ENCODE peak calls at places on chromosomes 12 and 14, in seven cellular contexts. U is GM12878, O is K562, H is HepG2, B is HCT116, J is SK-N-SH, N is H1. F is an unnamed sample.

GRCh38 chr14:93870377-93870776 is 56.8 kb upstream of the FAM181A start:
- DNase-seq in H (no peak), U (no peak), B (no peak), N (no peak), O (no peak), J (no peak), F (no peak)

GRCh38 chr14:105865904-105866840 is 339.8 kb downstream of the TMEM121 start:
- DNase-seq in J (peak), B (no peak), N (no peak), O (no peak), H (no peak), U (no peak), F (no peak)

GRCh38 chr14:104429291-104429861 is 150.2 kb upstream of the C14orf180 start:
- DNase-seq in B (no peak), U (no peak), J (peak), H (no peak), O (no peak), N (no peak), F (no peak)

GRCh38 chr12:6104027-6104426 is 20.4 kb downstream of the VWF start:
- DNase-seq in U (no peak), N (no peak), B (no peak), O (no peak), J (no peak), H (no peak), F (no peak)

GRCh38 chr14:97874394-97874793 is 1077.2 kb downstream of the VRK1 start:
- DNase-seq in H (no peak), B (no peak), J (no peak), O (no peak), N (no peak), U (no peak), F (no peak)

GRCh38 chr14:69692542-69693053 is 74.3 kb upstream of the SRSF5 start:
- DNase-seq in B (no peak), N (no peak), J (no peak), U (no peak), H (no peak), O (no peak), F (no peak)

GRCh38 chr12:131038159-131038558 is 84.5 kb downstream of the ADGRD1 start:
- DNase-seq in J (no peak), U (no peak), H (no peak), O (no peak), B (no peak), N (no peak), F (no peak)

GRCh38 chr14:78399316-78399889 is 229.2 kb downstream of the NRXN3 start:
- DNase-seq in U (no peak), B (no peak), J (no peak), O (peak), H (no peak), N (peak), F (peak)

GRCh38 chr14:53316504-53316903 is 163.4 kb upstream of the DDHD1 start:
- DNase-seq in J (no peak), N (no peak), O (no peak), U (no peak), B (no peak), H (no peak), F (peak)

GRCh38 chr14:51430600-51430999 is 190.6 kb downstream of the TMX1 start:
- DNase-seq in O (no peak), N (no peak), B (no peak), J (no peak), U (no peak), H (peak), F (no peak)

GRCh38 chr14:77043984-77044485 is 15.5 kb upstream of the IRF2BPL start:
- DNase-seq in B (no peak), N (no peak), O (no peak), U (no peak), H (no peak), J (no peak), F (no peak)

GRCh38 chr14:52553671-52554575 is 1.3 kb downstream of the GPR137C start:
- DNase-seq in O (peak), J (peak), N (peak), U (peak), H (peak), B (peak), F (peak)

GRCh38 chr12:3977621-3978020 is 104.4 kb upstream of the PARP11 start:
- DNase-seq in O (no peak), B (no peak), U (no peak), N (no peak), H (no peak), J (no peak), F (no peak)

GRCh38 chr14:75441731-75442130 is 13.9 kb downstream of the JDP2 start:
- DNase-seq in B (no peak), N (no peak), U (no peak), H (no peak), O (no peak), J (no peak), F (no peak)

GRCh38 chr14:92426237-92426636 is 87.3 kb upstream of the RIN3 start:
- DNase-seq in J (no peak), B (no peak), U (no peak), O (no peak), H (no peak), N (no peak), F (no peak)

GRCh38 chr12:6554168-6554989 is 1.5 kb downstream of the IFFO1 start:
- DNase-seq in B (peak), U (no peak), J (peak), H (peak), N (peak), O (peak), F (peak)

GRCh38 chr12:103803847-103804246 is 37.2 kb downstream of the NT5DC3 start:
- DNase-seq in H (no peak), U (no peak), B (no peak), O (no peak), J (no peak), N (no peak), F (no peak)

GRCh38 chr12:103800252-103800771 is 40.7 kb downstream of the NT5DC3 start:
- DNase-seq in B (no peak), J (peak), O (no peak), H (peak), U (no peak), N (no peak), F (no peak)

GRCh38 chr12:103799504-103800251 is 41.4 kb downstream of the NT5DC3 start:
- DNase-seq in J (no peak), N (no peak), U (no peak), O (no peak), B (no peak), H (peak), F (peak)

GRCh38 chr12:103801709-103802585 is 39.1 kb downstream of the NT5DC3 start:
- DNase-seq in U (no peak), H (peak), J (no peak), N (no peak), B (peak), O (no peak), F (no peak)

DNA sequence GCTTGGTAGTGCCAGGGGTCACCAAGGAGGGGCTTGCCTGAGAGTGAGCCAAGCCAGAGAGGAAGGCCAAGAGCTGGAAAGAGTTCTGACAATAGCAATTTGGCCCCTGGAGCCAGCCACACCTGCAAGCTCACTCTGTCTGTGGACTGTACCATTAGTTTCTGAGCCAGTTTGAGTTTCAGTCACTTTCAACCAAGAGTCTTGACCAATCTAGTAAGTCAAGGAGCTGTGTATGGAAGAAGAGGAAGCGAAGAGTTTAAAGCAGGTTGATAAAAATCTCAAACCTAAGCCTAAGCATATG is 38.5 kb downstream of the NT5DC3 start:
- DNase-seq in B (no peak), U (no peak), J (no peak), H (no peak), O (no peak), N (no peak), F (no peak)
- TF ChIP-seq JUND in B (no peak), U (no peak), J (no peak), H (no peak), O (no peak), N (no peak), F (no peak)

GRCh38 chr14:101235042-101235871 is 326.0 kb upstream of the DIO3 start:
- DNase-seq in N (peak), B (peak), O (peak), H (peak), U (no peak), J (peak), F (peak)
- TF ChIP-seq JUND in N (no peak), B (no peak), O (no peak), H (no peak), U (no peak), J (no peak), F (no peak)

GRCh38 chr12:46442239-46442638 is 69.7 kb upstream of the SLC38A2 start:
- DNase-seq in O (no peak), U (no peak), N (no peak), H (no peak), J (no peak), B (no peak), F (no peak)

GRCh38 chr12:46437411-46437810 is 64.8 kb upstream of the SLC38A2 start:
- DNase-seq in U (no peak), J (no peak), N (no peak), H (no peak), B (no peak), O (no peak), F (no peak)

GRCh38 chr12:46438256-46438655 is 65.7 kb upstream of the SLC38A2 start:
- DNase-seq in O (no peak), N (no peak), H (no peak), J (no peak), B (no peak), U (no peak), F (no peak)

GRCh38 chr12:46438719-46439319 is 66.2 kb upstream of the SLC38A2 start:
- DNase-seq in J (no peak), U (no peak), H (no peak), B (no peak), N (no peak), O (no peak), F (no peak)

GRCh38 chr12:46439793-46440511 is 67.4 kb upstream of the SLC38A2 start:
- DNase-seq in U (no peak), H (no peak), O (no peak), B (no peak), J (no peak), N (no peak), F (no peak)
- TF ChIP-seq JUND in U (no peak), H (no peak), O (no peak), B (peak), J (no peak), N (no peak), F (no peak)

GRCh38 chr14:20530771-20531571 is 25.6 kb downstream of the RNASE10 start:
- DNase-seq in J (peak), O (peak), N (peak), B (peak), U (peak), H (peak), F (no peak)
- TF ChIP-seq JUND in J (no peak), O (no peak), N (no peak), B (no peak), U (no peak), H (no peak), F (no peak)

GRCh38 chr12:2686280-2686646 is 108.5 kb upstream of the FKBP4 start:
- DNase-seq in H (no peak), J (no peak), N (no peak), O (no peak), U (no peak), B (no peak), F (no peak)
- TF ChIP-seq JUND in H (no peak), J (no peak), N (no peak), O (no peak), U (no peak), B (no peak), F (no peak)

GRCh38 chr12:33770652-33771051 is 251.6 kb upstream of the ALG10 start:
- DNase-seq in U (no peak), O (no peak), B (no peak), H (no peak), N (no peak), J (no peak), F (no peak)

GRCh38 chr12:33771889-33772288 is 250.4 kb upstream of the ALG10 start:
- DNase-seq in H (no peak), J (no peak), O (no peak), B (no peak), N (no peak), U (no peak), F (no peak)
- TF ChIP-seq JUND in H (no peak), J (no peak), O (no peak), B (no peak), N (no peak), U (no peak), F (no peak)

DNA sequence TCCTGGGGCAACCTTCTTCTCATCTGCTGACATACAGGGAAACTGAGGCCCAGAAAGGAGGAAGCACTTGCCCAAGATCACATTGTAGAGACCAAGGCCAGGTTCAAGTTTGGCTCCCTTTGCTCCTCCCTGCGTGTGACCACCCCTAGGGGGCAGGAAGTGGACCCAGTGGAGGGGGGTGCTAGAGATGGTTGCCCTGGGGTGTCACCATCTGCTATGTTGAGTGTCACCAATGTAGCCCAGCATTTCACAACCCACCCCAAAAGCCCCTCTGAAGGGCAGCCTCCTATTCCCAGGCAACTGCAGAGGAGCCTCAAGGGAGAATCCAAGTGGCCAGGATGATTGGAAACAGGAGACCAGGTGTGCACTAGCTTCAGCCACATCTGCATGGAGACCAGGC is 12.0 kb upstream of the RBM19 start:
- DNase-seq in U (no peak), H (no peak), N (no peak), J (no peak), O (no peak), B (no peak), F (no peak)
- TF ChIP-seq JUND in U (no peak), H (no peak), N (no peak), J (no peak), O (no peak), B (no peak), F (no peak)

GRCh38 chr12:90233168-90234100 is 524.8 kb upstream of the ATP2B1 start:
- DNase-seq in U (no peak), B (no peak), N (no peak), J (no peak), O (no peak), H (no peak), F (no peak)
- TF ChIP-seq JUND in U (no peak), B (no peak), N (no peak), J (no peak), O (no peak), H (no peak), F (no peak)

GRCh38 chr12:19223018-19223417 is 93.5 kb downstream of the PLEKHA5 start:
- DNase-seq in H (no peak), O (no peak), U (no peak), J (peak), N (no peak), B (peak), F (peak)
- TF ChIP-seq JUND in H (no peak), O (no peak), U (no peak), J (no peak), N (no peak), B (no peak), F (no peak)

DNA sequence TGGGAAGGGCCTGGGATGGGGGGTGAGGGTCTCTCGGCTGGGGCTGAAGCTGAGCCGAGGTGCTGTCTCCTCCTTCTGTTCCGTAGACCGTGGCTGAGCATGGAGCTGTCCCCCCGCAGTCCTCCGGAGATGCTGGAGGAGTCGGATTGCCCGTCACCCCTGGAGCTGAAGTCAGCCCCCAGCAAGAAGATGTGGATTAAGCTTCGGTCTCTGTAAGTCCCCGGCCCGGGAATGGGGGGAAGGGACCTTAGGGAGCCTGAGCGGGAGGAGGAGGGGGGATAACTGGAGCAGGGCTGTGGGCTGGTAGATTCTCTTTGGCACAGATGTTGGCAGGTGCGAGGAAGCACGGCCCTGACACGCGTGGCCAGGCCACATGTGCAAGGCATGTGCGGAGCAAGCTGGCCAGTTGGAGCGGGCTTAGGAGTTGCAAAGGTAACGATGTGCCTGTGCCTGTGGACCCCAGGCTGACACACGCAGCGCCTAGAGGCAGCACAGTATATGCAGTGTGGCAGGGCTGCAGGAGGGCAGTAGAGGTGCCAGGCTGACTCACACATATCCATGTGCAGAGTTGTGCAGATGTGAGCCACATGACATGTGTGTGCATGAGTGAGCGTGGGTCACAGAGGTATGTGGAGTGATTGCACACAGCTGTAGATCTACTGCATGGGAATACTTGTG is 512 bp downstream of the PDE1B start:
- DNase-seq in B (no peak), U (no peak), H (no peak), N (no peak), J (no peak), O (no peak), F (peak)
- TF ChIP-seq JUND in B (no peak), U (no peak), H (no peak), N (no peak), J (no peak), O (no peak), F (no peak)

F was measured in T47D.